ENCODE peak calls at places on chromosomes 11 and 22, in six cellular contexts. Q is IMR-90, T is brain microvascular endothelial cell, C is Peyer's patch, U is AG04450, K is Karpas-422. J is an unnamed sample.

GRCh38 chr11:15826008-15826650 is 530.2 kb downstream of the SOX6 start:
- DNase-seq in Q (peak; percentile 30), T (no peak), C (no peak), U (no peak), K (no peak), J (no peak)

GRCh38 chr11:7892751-7893356 is 38.2 kb downstream of the OR10A6 start:
- DNase-seq in Q (peak; percentile 74), T (peak; percentile 46), C (no peak), U (peak; percentile 50), K (peak; percentile 89), J (no peak)

GRCh38 chr11:73143126-73143838 is 1.2 kb upstream of the FCHSD2 start:
- DNase-seq in Q (peak; percentile 58), T (no peak), C (peak; percentile 58), U (peak; percentile 38), K (peak; percentile 64), J (no peak)

GRCh38 chr11:1908579-1908978 is 10.9 kb upstream of the TNNT3 start:
- DNase-seq in Q (no peak), T (peak; percentile 16), C (no peak), U (no peak), K (no peak), J (no peak)

GRCh38 chr11:112318661-112319060 is 58.0 kb upstream of the PLET1 start:
- DNase-seq in Q (no peak), T (no peak), C (no peak), U (no peak), K (no peak), J (no peak)

GRCh38 chr11:12019867-12020416 is 11.5 kb upstream of the DKK3 start:
- DNase-seq in Q (no peak), T (no peak), C (no peak), U (no peak), K (no peak), J (no peak)

GRCh38 chr11:64342869-64343739 is 3.1 kb downstream of the CCDC88B start:
- DNase-seq in Q (no peak), T (peak; percentile 7), C (no peak), U (no peak), K (no peak), J (no peak)

GRCh38 chr11:58525037-58525614 is 17.2 kb upstream of the OR5B21 start:
- DNase-seq in Q (no peak), T (no peak), C (peak; percentile 65), U (no peak), K (peak; percentile 77), J (no peak)

GRCh38 chr22:19865141-19865829 is 10.6 kb upstream of the GNB1L start:
- DNase-seq in Q (no peak), T (no peak), C (peak; percentile 15), U (no peak), K (no peak), J (no peak)

GRCh38 chr22:43446881-43447280 is 35.1 kb downstream of the MPPED1 start:
- DNase-seq in Q (no peak), T (no peak), C (no peak), U (no peak), K (peak; percentile 76), J (no peak)

GRCh38 chr11:75514596-75514995 is 11.1 kb downstream of the GDPD5 start:
- DNase-seq in Q (no peak), T (no peak), C (no peak), U (no peak), K (peak; percentile 85), J (no peak)

GRCh38 chr22:20430101-20430640 is 7.5 kb downstream of the SCARF2 start:
- DNase-seq in Q (no peak), T (no peak), C (peak; percentile 43), U (no peak), K (no peak), J (no peak)

GRCh38 chr11:86670179-86670578 is 2.2 kb downstream of the ME3 start:
- DNase-seq in Q (peak; percentile 43), T (peak; percentile 43), C (no peak), U (no peak), K (no peak), J (no peak)

GRCh38 chr22:38397189-38398097 is 57.6 kb downstream of the KCNJ4 start:
- DNase-seq in Q (no peak), T (no peak), C (peak; percentile 67), U (no peak), K (peak; percentile 57), J (no peak)

GRCh38 chr11:43419460-43419859 is 60.7 kb downstream of the TTC17 start:
- DNase-seq in Q (peak; percentile 53), T (peak; percentile 34), C (peak; percentile 58), U (no peak), K (peak; percentile 82), J (no peak)

GRCh38 chr22:32994046-32994827 is 63.9 kb downstream of the SYN3 start:
- DNase-seq in Q (no peak), T (no peak), C (no peak), U (no peak), K (no peak), J (no peak)

GRCh38 chr11:86484795-86485166 is 110.1 kb downstream of the CCDC81 start:
- DNase-seq in Q (no peak), T (peak; percentile 29), C (no peak), U (no peak), K (no peak), J (no peak)

GRCh38 chr11:122697636-122698167 is 42.2 kb downstream of the UBASH3B start:
- DNase-seq in Q (peak; percentile 84), T (no peak), C (peak; percentile 77), U (no peak), K (peak; percentile 92), J (no peak)

GRCh38 chr22:45970709-45971388 is 6.1 kb downstream of the WNT7B start:
- DNase-seq in Q (peak; percentile 47), T (no peak), C (no peak), U (no peak), K (no peak), J (no peak)

GRCh38 chr11:62705401-62705800 is 1.8 kb downstream of the BSCL2 start:
- DNase-seq in Q (no peak), T (no peak), C (no peak), U (no peak), K (peak; percentile 40), J (no peak)

GRCh38 chr11:77046060-77046501 is 11.9 kb downstream of the B3GNT6 start:
- DNase-seq in Q (no peak), T (no peak), C (peak; percentile 72), U (no peak), K (peak; percentile 65), J (no peak)

GRCh38 chr11:69242583-69242940 is 51.4 kb upstream of the MYEOV start:
- DNase-seq in Q (no peak), T (no peak), C (peak; percentile 39), U (no peak), K (no peak), J (no peak)

GRCh38 chr11:100863080-100863581 is 176.0 kb downstream of the ARHGAP42 start:
- DNase-seq in Q (peak; percentile 95), T (peak; percentile 85), C (no peak), U (peak; percentile 87), K (no peak), J (no peak)

GRCh38 chr11:10432971-10433370 is 22.1 kb upstream of the AMPD3 start:
- DNase-seq in Q (no peak), T (no peak), C (no peak), U (no peak), K (no peak), J (no peak)

DNA sequence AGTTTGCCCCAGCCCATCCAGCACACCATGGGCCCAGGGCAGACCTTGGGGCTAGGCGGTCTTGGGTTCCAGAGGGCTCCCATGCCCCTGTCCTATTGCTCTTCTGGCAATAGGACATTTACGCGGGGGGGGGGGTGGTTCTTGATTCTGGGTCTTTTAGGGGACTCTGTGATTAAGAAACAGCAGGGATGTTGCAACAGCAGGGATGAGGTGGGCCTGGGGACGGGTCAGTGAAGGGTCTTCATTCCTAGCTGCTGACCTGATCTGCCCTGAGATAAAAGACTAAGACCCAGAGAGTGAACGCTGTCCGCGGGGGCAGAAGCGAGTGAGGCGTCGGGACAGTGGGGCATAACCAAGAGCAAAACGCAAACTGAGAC is 418 bp upstream of the ADAMTS15 start:
- DNase-seq in Q (no peak), T (no peak), C (no peak), U (no peak), K (no peak), J (no peak)
- H3K27me3 ChIP-seq in Q (peaks cover 2% of the 10 kb centered on the region), T (no peaks in the 10 kb centered on the region), C (no peaks in the 10 kb centered on the region), U (no peaks in the 10 kb centered on the region), K (no peaks in the 10 kb centered on the region), J (no peaks in the 10 kb centered on the region)

GRCh38 chr11:35529971-35530495 is 4.6 kb upstream of the PAMR1 start:
- DNase-seq in Q (peak; percentile 98), T (peak; percentile 87), C (no peak), U (peak; percentile 92), K (no peak), J (no peak)
- H3K27ac ChIP-seq in Q (peak overlapping the region; percentile 88), T (peak overlapping the region; percentile 70), C (no peak overlapping the region), U (peak overlapping the region; percentile 94), K (no peak overlapping the region), J (no peak overlapping the region)

GRCh38 chr11:67674442-67674871 is at the start of gene ALDH3B2:
- DNase-seq in Q (no peak), T (no peak), C (no peak), U (no peak), K (no peak), J (no peak)

GRCh38 chr11:67671211-67671520 is 3.3 kb downstream of the ALDH3B2 start:
- DNase-seq in Q (no peak), T (no peak), C (no peak), U (no peak), K (no peak), J (no peak)

GRCh38 chr11:67675058-67675747 is 780 bp upstream of the ALDH3B2 start:
- DNase-seq in Q (no peak), T (no peak), C (peak; percentile 35), U (no peak), K (no peak), J (no peak)

GRCh38 chr11:67673358-67673757 is 1.1 kb downstream of the ALDH3B2 start:
- DNase-seq in Q (no peak), T (no peak), C (peak; percentile 13), U (no peak), K (no peak), J (no peak)

GRCh38 chr11:67673902-67674301 is 521 bp downstream of the ALDH3B2 start:
- DNase-seq in Q (no peak), T (no peak), C (peak; percentile 32), U (no peak), K (no peak), J (no peak)
- H3K4me3 ChIP-seq in Q (no peak overlapping the region), T (no peak overlapping the region), C (no peak overlapping the region), U (no peak overlapping the region), K (no peak overlapping the region), J (no peak overlapping the region)

DNA sequence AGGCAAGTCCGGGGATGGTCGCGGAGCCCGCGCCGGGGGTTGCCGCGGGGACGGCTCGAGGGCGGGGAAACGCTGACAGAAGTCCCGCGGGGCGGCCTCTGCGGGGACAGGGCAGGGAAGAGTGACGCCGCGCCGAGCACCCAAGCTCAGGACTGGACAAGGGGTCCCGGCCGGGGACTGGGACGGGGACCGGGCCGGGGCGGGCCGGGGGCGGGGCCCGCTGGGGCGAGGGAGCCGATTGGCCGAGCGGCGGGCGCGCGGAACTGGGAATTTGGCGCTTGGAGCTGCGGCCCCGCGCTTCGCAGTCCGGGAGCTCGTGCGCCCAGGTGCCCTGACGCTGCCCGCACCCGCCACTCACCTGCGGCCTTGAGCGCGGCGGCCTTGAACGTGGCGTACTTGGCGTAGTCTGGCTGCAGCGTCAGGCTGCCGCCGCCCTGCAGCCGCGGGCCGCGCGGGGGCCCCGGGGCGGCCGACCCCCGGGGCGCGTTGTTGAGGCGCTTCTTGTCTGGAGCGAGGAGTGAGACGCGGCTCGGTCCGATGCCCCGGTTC is 4.8 kb downstream of the SHISA8 start:
- DNase-seq in Q (no peak), T (no peak), C (no peak), U (no peak), K (no peak), J (no peak)
- H3K27me3 ChIP-seq in Q (peaks cover 57% of the 10 kb centered on the region), T (peaks cover 54% of the 10 kb centered on the region), C (no peaks in the 10 kb centered on the region), U (peaks cover 47% of the 10 kb centered on the region), K (no peaks in the 10 kb centered on the region), J (peaks cover 34% of the 10 kb centered on the region)